ENCODE peak calls at places on chromosomes 1 and 21, in seven cellular contexts. One of them, this sample, is unnamed.

GRCh38 chr1:219507432-219507831 is 105.5 kb downstream of the ZC3H11B start:
- DNase-seq in AG20443: no peak
- DNase-seq in C1 segment of cervical spinal cord: no peak
- DNase-seq in neural crest cell: no peak
- DNase-seq in amniotic stem cell: no peak
- DNase-seq in GM23338: no peak
- DNase-seq in AG08396: no peak
- DNase-seq in this sample: no peak

GRCh38 chr21:17673261-17674020 is 60.7 kb upstream of the BTG3 start:
- DNase-seq in GM23338: peak
- DNase-seq in AG08396: no peak
- DNase-seq in amniotic stem cell: no peak
- DNase-seq in neural crest cell: no peak
- DNase-seq in C1 segment of cervical spinal cord: no peak
- DNase-seq in AG20443: peak
- DNase-seq in this sample: peak

GRCh38 chr1:233738850-233739249 is 124.9 kb downstream of the KCNK1 start:
- DNase-seq in amniotic stem cell: no peak
- DNase-seq in AG20443: no peak
- DNase-seq in C1 segment of cervical spinal cord: no peak
- DNase-seq in AG08396: no peak
- DNase-seq in GM23338: peak
- DNase-seq in neural crest cell: no peak
- DNase-seq in this sample: peak

GRCh38 chr1:100151679-100152078 is 18.7 kb downstream of the TRMT13 start:
- DNase-seq in AG20443: no peak
- DNase-seq in neural crest cell: no peak
- DNase-seq in AG08396: no peak
- DNase-seq in C1 segment of cervical spinal cord: no peak
- DNase-seq in GM23338: no peak
- DNase-seq in amniotic stem cell: no peak
- DNase-seq in this sample: no peak

GRCh38 chr1:160664573-160665051 is 17.8 kb upstream of the SLAMF1 start:
- DNase-seq in neural crest cell: no peak
- DNase-seq in AG08396: no peak
- DNase-seq in amniotic stem cell: no peak
- DNase-seq in GM23338: no peak
- DNase-seq in C1 segment of cervical spinal cord: no peak
- DNase-seq in AG20443: no peak
- DNase-seq in this sample: no peak

GRCh38 chr1:38538834-38539233 is 320.7 kb downstream of the RRAGC start:
- DNase-seq in GM23338: no peak
- DNase-seq in AG08396: no peak
- DNase-seq in AG20443: no peak
- DNase-seq in C1 segment of cervical spinal cord: no peak
- DNase-seq in neural crest cell: no peak
- DNase-seq in amniotic stem cell: no peak
- DNase-seq in this sample: no peak

GRCh38 chr1:193104496-193104905 is 713 bp downstream of the GLRX2 start:
- DNase-seq in neural crest cell: peak
- DNase-seq in C1 segment of cervical spinal cord: no peak
- DNase-seq in GM23338: peak
- DNase-seq in AG08396: peak
- DNase-seq in amniotic stem cell: peak
- DNase-seq in AG20443: peak
- DNase-seq in this sample: peak

GRCh38 chr1:12015001-12015491 is 4.3 kb upstream of the MIIP start:
- DNase-seq in neural crest cell: no peak
- DNase-seq in C1 segment of cervical spinal cord: no peak
- DNase-seq in AG08396: no peak
- DNase-seq in amniotic stem cell: no peak
- DNase-seq in AG20443: no peak
- DNase-seq in GM23338: no peak
- DNase-seq in this sample: no peak

GRCh38 chr1:27863552-27863943 is 8.8 kb upstream of the THEMIS2 start:
- DNase-seq in neural crest cell: no peak
- DNase-seq in amniotic stem cell: no peak
- DNase-seq in C1 segment of cervical spinal cord: no peak
- DNase-seq in AG20443: no peak
- DNase-seq in GM23338: no peak
- DNase-seq in AG08396: no peak
- DNase-seq in this sample: no peak

GRCh38 chr1:6476483-6476882 is 10.5 kb upstream of the TNFRSF25 start:
- DNase-seq in GM23338: no peak
- DNase-seq in amniotic stem cell: no peak
- DNase-seq in AG20443: no peak
- DNase-seq in neural crest cell: no peak
- DNase-seq in AG08396: no peak
- DNase-seq in C1 segment of cervical spinal cord: no peak
- DNase-seq in this sample: no peak

GRCh38 chr1:168227620-168228019 is 1.8 kb downstream of the SFT2D2 start:
- DNase-seq in GM23338: no peak
- DNase-seq in AG08396: no peak
- DNase-seq in AG20443: peak
- DNase-seq in C1 segment of cervical spinal cord: no peak
- DNase-seq in neural crest cell: no peak
- DNase-seq in amniotic stem cell: no peak
- DNase-seq in this sample: peak

GRCh38 chr1:154773551-154773950 is 96.5 kb downstream of the KCNN3 start:
- DNase-seq in C1 segment of cervical spinal cord: no peak
- DNase-seq in amniotic stem cell: no peak
- DNase-seq in AG08396: no peak
- DNase-seq in AG20443: no peak
- DNase-seq in neural crest cell: no peak
- DNase-seq in GM23338: no peak
- DNase-seq in this sample: no peak

GRCh38 chr1:22471078-22471477 is 19.4 kb downstream of the ZBTB40 start:
- DNase-seq in GM23338: no peak
- DNase-seq in C1 segment of cervical spinal cord: no peak
- DNase-seq in amniotic stem cell: no peak
- DNase-seq in AG20443: peak
- DNase-seq in AG08396: peak
- DNase-seq in neural crest cell: no peak
- DNase-seq in this sample: no peak

This sample was measured in COLO829.